ENCODE peak calls at places on chromosomes 12 and 14, in five cellular contexts. One of them, this sample, is unnamed.

GRCh38 chr14:96065661-96066459 is 26.7 kb downstream of the C14orf132 start:
- DNase-seq in breast epithelium: peak; percentile 46
- DNase-seq in body of pancreas: no peak
- DNase-seq in HCT116: no peak
- DNase-seq in heart left ventricle: no peak
- DNase-seq in this sample: no peak

GRCh38 chr12:110340706-110341105 is 59.7 kb downstream of the ATP2A2 start:
- DNase-seq in breast epithelium: no peak
- DNase-seq in HCT116: no peak
- DNase-seq in heart left ventricle: no peak
- DNase-seq in body of pancreas: no peak
- DNase-seq in this sample: no peak

GRCh38 chr12:116759783-116760581 is 21.9 kb downstream of the RNFT2 start:
- DNase-seq in breast epithelium: no peak
- DNase-seq in body of pancreas: peak; percentile 10
- DNase-seq in heart left ventricle: peak; percentile 22
- DNase-seq in HCT116: peak; percentile 53
- DNase-seq in this sample: no peak

GRCh38 chr14:74655597-74656389 is 43.8 kb upstream of the LTBP2 start:
- DNase-seq in body of pancreas: no peak
- DNase-seq in breast epithelium: no peak
- DNase-seq in HCT116: no peak
- DNase-seq in heart left ventricle: no peak
- DNase-seq in this sample: no peak

GRCh38 chr12:121568971-121569808 is 11.6 kb downstream of the KDM2B start:
- DNase-seq in breast epithelium: no peak
- DNase-seq in heart left ventricle: peak; percentile 52
- DNase-seq in body of pancreas: no peak
- DNase-seq in HCT116: no peak
- DNase-seq in this sample: peak; percentile 41

GRCh38 chr12:94961413-94961812 is 42.1 kb downstream of the NDUFA12 start:
- DNase-seq in HCT116: no peak
- DNase-seq in body of pancreas: no peak
- DNase-seq in heart left ventricle: no peak
- DNase-seq in breast epithelium: no peak
- DNase-seq in this sample: no peak

GRCh38 chr12:77236066-77236465 is 170.7 kb upstream of the E2F7 start:
- DNase-seq in heart left ventricle: no peak
- DNase-seq in HCT116: no peak
- DNase-seq in breast epithelium: no peak
- DNase-seq in body of pancreas: no peak
- DNase-seq in this sample: no peak

GRCh38 chr12:64256166-64256800 is 34.2 kb upstream of the KICS2 start:
- DNase-seq in HCT116: peak; percentile 33
- DNase-seq in body of pancreas: no peak
- DNase-seq in breast epithelium: no peak
- DNase-seq in heart left ventricle: no peak
- DNase-seq in this sample: no peak

GRCh38 chr12:100539209-100539608 is 34.3 kb upstream of the GAS2L3 start:
- DNase-seq in heart left ventricle: no peak
- DNase-seq in HCT116: no peak
- DNase-seq in breast epithelium: no peak
- DNase-seq in body of pancreas: peak; percentile 24
- DNase-seq in this sample: no peak

GRCh38 chr12:49295087-49296001 is at the start of gene PRPH:
- DNase-seq in breast epithelium: no peak
- DNase-seq in HCT116: no peak
- DNase-seq in body of pancreas: peak; percentile 34
- DNase-seq in heart left ventricle: no peak
- DNase-seq in this sample: no peak

GRCh38 chr12:112782921-112783320 is 8.6 kb upstream of the RPH3A start:
- DNase-seq in HCT116: no peak
- DNase-seq in body of pancreas: no peak
- DNase-seq in breast epithelium: no peak
- DNase-seq in heart left ventricle: no peak
- DNase-seq in this sample: no peak

GRCh38 chr12:6074979-6075585 is 49.4 kb downstream of the VWF start:
- DNase-seq in breast epithelium: no peak
- DNase-seq in body of pancreas: no peak
- DNase-seq in heart left ventricle: peak; percentile 61
- DNase-seq in HCT116: no peak
- DNase-seq in this sample: no peak

DNA sequence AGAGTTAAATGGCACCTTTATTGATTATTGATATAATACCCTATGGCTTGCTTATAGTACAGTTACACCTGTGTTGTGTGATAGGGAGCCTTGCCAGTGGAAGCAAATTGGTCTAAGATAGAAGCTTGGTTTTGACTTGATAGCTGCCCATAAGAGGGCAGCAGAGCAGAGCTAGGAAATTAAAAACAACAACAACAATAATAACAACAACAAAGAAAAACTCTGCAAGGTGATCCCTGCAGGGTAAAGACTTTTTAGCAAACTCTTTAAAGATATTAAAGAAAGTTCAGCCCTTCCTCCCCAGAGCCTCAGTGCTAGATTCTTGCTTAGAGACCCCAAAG is 18.0 kb upstream of the RNASE10 start:
- DNase-seq in breast epithelium: no peak
- DNase-seq in heart left ventricle: no peak
- DNase-seq in HCT116: no peak
- DNase-seq in body of pancreas: no peak
- DNase-seq in this sample: no peak
- TF ChIP-seq CTCF in breast epithelium: no peak
- TF ChIP-seq CTCF in heart left ventricle: no peak
- TF ChIP-seq CTCF in HCT116: peak; percentile 42
- TF ChIP-seq CTCF in body of pancreas: no peak
- TF ChIP-seq CTCF in this sample: no peak

DNA sequence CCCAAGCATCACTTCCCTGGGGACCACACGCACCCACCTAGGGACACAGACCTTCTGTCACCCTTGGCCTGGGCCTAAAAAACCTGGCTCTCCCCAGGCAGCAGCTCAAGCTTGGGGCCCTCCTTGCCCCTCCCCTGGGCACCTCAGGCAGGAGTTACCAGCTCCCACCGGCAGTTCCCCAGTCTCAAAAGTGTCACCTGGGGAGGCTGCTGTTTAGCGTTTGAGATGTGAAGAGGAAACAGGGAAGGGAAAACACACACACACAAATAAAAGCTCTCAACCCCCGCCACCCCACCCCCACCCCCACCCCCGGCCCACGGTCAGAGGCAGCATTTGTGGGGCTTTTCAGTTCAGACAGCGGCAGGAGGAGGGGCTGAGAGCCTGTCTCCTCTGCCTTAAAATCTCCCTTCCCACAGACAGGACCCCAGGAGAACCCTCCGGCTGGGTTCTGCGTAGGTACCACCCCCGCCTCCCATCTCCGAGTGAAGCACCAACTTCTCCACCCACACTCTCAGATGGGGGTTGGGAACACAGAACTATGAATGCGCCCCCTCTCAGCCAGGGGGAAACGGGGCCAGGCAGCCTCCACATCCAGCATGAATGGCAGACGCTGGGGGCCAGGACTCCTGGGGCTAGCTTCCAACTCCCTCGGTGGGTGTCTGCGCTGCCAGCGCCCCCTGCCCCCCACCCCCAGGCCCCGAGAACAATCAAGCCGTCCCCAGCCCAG is 3.0 kb downstream of the NCOR2 start:
- DNase-seq in heart left ventricle: no peak
- DNase-seq in breast epithelium: no peak
- DNase-seq in HCT116: no peak
- DNase-seq in body of pancreas: no peak
- DNase-seq in this sample: no peak
- H3K4me3 ChIP-seq in heart left ventricle: no peak overlapping the region
- H3K4me3 ChIP-seq in breast epithelium: no peak overlapping the region
- H3K4me3 ChIP-seq in HCT116: no peak overlapping the region
- H3K4me3 ChIP-seq in body of pancreas: no peak overlapping the region
- H3K4me3 ChIP-seq in this sample: no peak overlapping the region

GRCh38 chr12:122835693-122836026 is 403 bp downstream of the HIP1R start:
- DNase-seq in breast epithelium: no peak
- DNase-seq in heart left ventricle: no peak
- DNase-seq in body of pancreas: peak; percentile 63
- DNase-seq in HCT116: no peak
- DNase-seq in this sample: no peak

GRCh38 chr12:122834229-122834920 is 882 bp upstream of the HIP1R start:
- DNase-seq in heart left ventricle: no peak
- DNase-seq in HCT116: peak; percentile 35
- DNase-seq in breast epithelium: no peak
- DNase-seq in body of pancreas: peak; percentile 66
- DNase-seq in this sample: no peak

GRCh38 chr12:122837306-122838265 is 2.3 kb downstream of the HIP1R start:
- DNase-seq in heart left ventricle: no peak
- DNase-seq in breast epithelium: no peak
- DNase-seq in HCT116: no peak
- DNase-seq in body of pancreas: peak; percentile 77
- DNase-seq in this sample: no peak

GRCh38 chr12:122834921-122835692 is at the start of gene HIP1R:
- DNase-seq in breast epithelium: no peak
- DNase-seq in HCT116: peak; percentile 16
- DNase-seq in body of pancreas: peak; percentile 69
- DNase-seq in heart left ventricle: no peak
- DNase-seq in this sample: no peak

GRCh38 chr12:122836027-122836921 is 1.0 kb downstream of the HIP1R start:
- DNase-seq in heart left ventricle: no peak
- DNase-seq in breast epithelium: no peak
- DNase-seq in HCT116: no peak
- DNase-seq in body of pancreas: peak; percentile 70
- DNase-seq in this sample: no peak
- TF ChIP-seq POLR2A in heart left ventricle: no peak
- TF ChIP-seq POLR2A in breast epithelium: no peak
- TF ChIP-seq POLR2A in HCT116: no peak
- TF ChIP-seq POLR2A in body of pancreas: peak; percentile 18
- TF ChIP-seq POLR2A in this sample: no peak

GRCh38 chr12:122866379-122866778 is 29.5 kb downstream of the VPS37B start:
- DNase-seq in HCT116: no peak
- DNase-seq in body of pancreas: peak; percentile 70
- DNase-seq in breast epithelium: peak; percentile 42
- DNase-seq in heart left ventricle: no peak
- DNase-seq in this sample: no peak

GRCh38 chr12:122869207-122869973 is 26.5 kb downstream of the VPS37B start:
- DNase-seq in heart left ventricle: no peak
- DNase-seq in breast epithelium: no peak
- DNase-seq in HCT116: no peak
- DNase-seq in body of pancreas: no peak
- DNase-seq in this sample: no peak

GRCh38 chr12:122866950-122867607 is 28.8 kb downstream of the VPS37B start:
- DNase-seq in breast epithelium: peak; percentile 50
- DNase-seq in heart left ventricle: no peak
- DNase-seq in HCT116: no peak
- DNase-seq in body of pancreas: peak; percentile 55
- DNase-seq in this sample: no peak

GRCh38 chr12:122868471-122869177 is 27.3 kb downstream of the VPS37B start:
- DNase-seq in body of pancreas: no peak
- DNase-seq in breast epithelium: peak; percentile 41
- DNase-seq in HCT116: no peak
- DNase-seq in heart left ventricle: no peak
- DNase-seq in this sample: no peak

DNA sequence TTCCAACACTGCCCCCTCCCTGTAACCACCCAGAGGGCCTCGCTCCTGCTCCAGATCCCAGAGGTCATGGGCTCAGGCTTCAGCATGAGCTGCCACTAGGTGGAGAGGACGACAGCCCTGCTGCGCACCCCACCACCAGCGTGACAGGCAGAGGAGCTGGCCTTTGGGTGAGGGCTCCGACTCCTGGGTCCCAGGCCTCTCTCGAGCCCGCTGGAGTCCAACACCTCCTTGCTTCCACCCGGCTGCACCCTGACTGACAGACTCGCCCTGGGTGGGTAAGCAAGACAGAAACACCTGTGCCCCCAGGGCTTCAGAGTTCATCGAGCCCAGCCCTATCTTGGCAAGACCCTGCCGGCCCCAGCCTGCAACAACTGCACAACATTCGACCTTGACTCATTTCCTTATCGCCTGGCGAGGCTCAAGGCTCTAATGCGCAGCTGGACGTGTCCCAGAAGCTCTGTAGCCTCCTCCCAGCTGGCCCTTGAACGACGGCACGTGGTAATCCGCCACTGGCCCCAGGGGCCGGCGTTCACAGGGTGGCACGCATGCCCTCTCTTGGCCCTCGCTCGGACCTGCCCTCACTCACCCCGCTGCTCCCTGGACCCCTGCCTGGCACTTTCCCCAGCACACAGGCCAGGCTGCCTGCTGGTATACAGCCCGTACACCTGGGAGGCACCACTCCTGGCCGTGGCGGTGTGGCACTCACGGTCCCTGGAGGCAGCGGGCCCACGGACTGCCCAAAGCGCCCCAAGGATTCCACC is 28.0 kb downstream of the VPS37B start:
- DNase-seq in HCT116: no peak
- DNase-seq in heart left ventricle: peak; percentile 76
- DNase-seq in breast epithelium: peak; percentile 49
- DNase-seq in body of pancreas: peak; percentile 96
- DNase-seq in this sample: no peak
- TF ChIP-seq CTCF in HCT116: peak; percentile 47
- TF ChIP-seq CTCF in heart left ventricle: peak; percentile 45
- TF ChIP-seq CTCF in breast epithelium: no peak
- TF ChIP-seq CTCF in body of pancreas: peak; percentile 67
- TF ChIP-seq CTCF in this sample: peak; percentile 52

GRCh38 chr12:120447992-120448391 is 1.7 kb downstream of the GATC start:
- DNase-seq in body of pancreas: no peak
- DNase-seq in heart left ventricle: no peak
- DNase-seq in HCT116: no peak
- DNase-seq in breast epithelium: no peak
- DNase-seq in this sample: no peak
- H3K4me3 ChIP-seq in body of pancreas: no peak overlapping the region
- H3K4me3 ChIP-seq in heart left ventricle: no peak overlapping the region
- H3K4me3 ChIP-seq in HCT116: no peak overlapping the region
- H3K4me3 ChIP-seq in breast epithelium: no peak overlapping the region
- H3K4me3 ChIP-seq in this sample: no peak overlapping the region

GRCh38 chr12:55715833-55716581 is at the start of gene BLOC1S1:
- DNase-seq in body of pancreas: peak; percentile 96
- DNase-seq in breast epithelium: peak; percentile 94
- DNase-seq in heart left ventricle: peak; percentile 91
- DNase-seq in HCT116: peak; percentile 94
- DNase-seq in this sample: peak; percentile 96
- TF ChIP-seq POLR2A in body of pancreas: peak; percentile 21
- TF ChIP-seq POLR2A in breast epithelium: no peak
- TF ChIP-seq POLR2A in heart left ventricle: no peak
- TF ChIP-seq POLR2A in HCT116: peak; percentile 49
- TF ChIP-seq POLR2A in this sample: peak; percentile 56

DNA sequence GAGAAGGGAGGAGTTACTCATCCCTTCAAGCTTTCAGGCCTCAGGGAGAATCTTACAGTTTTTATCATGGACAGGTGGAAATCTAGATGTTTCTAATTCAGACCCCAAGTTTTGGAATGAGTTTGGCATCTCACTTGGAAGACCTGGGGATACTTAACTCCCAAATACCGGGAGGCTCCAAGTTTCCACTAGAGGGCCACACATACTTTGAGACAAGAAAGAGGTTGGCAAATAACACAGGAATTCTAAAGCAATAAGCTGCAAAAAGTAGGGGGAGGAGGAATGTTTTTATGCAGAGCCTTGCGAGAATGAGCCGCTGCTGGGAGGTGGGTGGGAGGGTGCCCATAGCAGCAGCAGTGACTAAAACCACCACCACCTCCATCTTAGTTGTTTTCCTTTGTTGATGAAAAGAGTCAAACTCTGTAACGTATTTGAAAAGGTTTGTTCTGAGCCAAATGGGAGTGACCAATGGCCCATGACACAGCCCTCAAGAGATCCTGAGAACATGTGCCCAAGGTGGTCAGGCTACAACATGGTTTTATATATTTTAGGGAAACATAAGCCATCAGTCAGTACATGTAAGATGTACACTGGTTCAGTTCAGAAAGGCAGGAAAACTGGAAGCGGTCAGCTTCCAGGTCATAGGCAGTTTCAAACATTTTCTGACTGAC is 34.2 kb upstream of the RNASE1 start:
- DNase-seq in body of pancreas: peak; percentile 67
- DNase-seq in breast epithelium: no peak
- DNase-seq in heart left ventricle: no peak
- DNase-seq in HCT116: peak; percentile 66
- DNase-seq in this sample: no peak
- TF ChIP-seq CTCF in body of pancreas: peak; percentile 62
- TF ChIP-seq CTCF in breast epithelium: peak; percentile 40
- TF ChIP-seq CTCF in heart left ventricle: no peak
- TF ChIP-seq CTCF in HCT116: peak; percentile 77
- TF ChIP-seq CTCF in this sample: peak; percentile 30

This sample was measured in gastrocnemius medialis.